ENCODE peak calls at places on chromosomes 12 and 14, in eight cellular contexts. B is heart left ventricle, M is AG04450, L is tibial nerve, J is tibial artery, P is left lung, V is pancreas, Q is mammary epithelial cell. G is an unnamed sample.

GRCh38 chr14:33342299-33342974 is 403.8 kb downstream of the NPAS3 start:
- DNase-seq in L (no peak), B (no peak), V (no peak), Q (no peak), P (no peak), M (no peak), J (no peak), G (no peak)

GRCh38 chr12:84077692-84078091 is 834.9 kb downstream of the SLC6A15 start:
- DNase-seq in J (no peak), P (no peak), M (no peak), L (no peak), Q (no peak), V (no peak), B (no peak), G (no peak)

GRCh38 chr12:104314242-104314614 is 10.7 kb downstream of the EID3 start:
- DNase-seq in Q (no peak), P (no peak), L (no peak), V (no peak), M (no peak), B (no peak), J (no peak), G (no peak)

GRCh38 chr12:19018302-19018980 is 111.1 kb upstream of the PLEKHA5 start:
- DNase-seq in V (no peak), Q (peak; percentile 75), B (no peak), J (no peak), L (no peak), P (no peak), M (peak; percentile 83), G (no peak)

GRCh38 chr12:31518680-31519227 is 72.2 kb downstream of the DENND5B start:
- DNase-seq in Q (peak; percentile 97), B (peak; percentile 25), P (no peak), V (no peak), L (no peak), M (peak; percentile 99), J (no peak), G (no peak)

GRCh38 chr12:126156806-126157574 is 1091.8 kb downstream of the AACS start:
- DNase-seq in J (no peak), Q (no peak), M (no peak), V (peak; percentile 86), B (no peak), P (no peak), L (no peak), G (no peak)

GRCh38 chr12:94954029-94954685 is 49.3 kb downstream of the NDUFA12 start:
- DNase-seq in V (no peak), L (no peak), M (no peak), P (no peak), J (no peak), Q (peak; percentile 93), B (no peak), G (no peak)

GRCh38 chr12:122457627-122458026 is 35.2 kb upstream of the CLIP1 start:
- DNase-seq in V (no peak), P (no peak), J (no peak), M (no peak), B (no peak), L (no peak), Q (no peak), G (no peak)

GRCh38 chr14:26290007-26290530 is 307.8 kb downstream of the NOVA1 start:
- DNase-seq in P (no peak), B (no peak), M (no peak), J (no peak), L (no peak), Q (no peak), V (no peak), G (no peak)

GRCh38 chr12:26266881-26267280 is 71.5 kb downstream of the SSPN start:
- DNase-seq in B (no peak), Q (peak; percentile 54), M (no peak), J (no peak), P (no peak), V (no peak), L (no peak), G (no peak)

GRCh38 chr12:131378176-131378842 is 332.6 kb upstream of the SFSWAP start:
- DNase-seq in B (no peak), P (no peak), Q (no peak), V (no peak), J (no peak), M (no peak), L (no peak), G (no peak)

GRCh38 chr12:56377310-56377988 is 14.8 kb upstream of the APOF start:
- DNase-seq in M (no peak), B (no peak), V (no peak), L (no peak), Q (peak; percentile 59), J (no peak), P (no peak), G (no peak)

GRCh38 chr14:49173765-49174373 is 412.3 kb downstream of the RPS29 start:
- DNase-seq in M (peak; percentile 16), P (peak; percentile 58), Q (peak; percentile 43), J (no peak), L (no peak), V (no peak), B (no peak), G (peak; percentile 37)

GRCh38 chr14:36363704-36364103 is 43.3 kb upstream of the MBIP start:
- DNase-seq in Q (no peak), J (no peak), M (no peak), P (no peak), B (no peak), V (no peak), L (no peak), G (no peak)

GRCh38 chr14:102370305-102370809 is 7.6 kb downstream of the TECPR2 start:
- DNase-seq in P (peak; percentile 36), V (no peak), J (no peak), B (no peak), M (no peak), Q (peak; percentile 14), L (no peak), G (no peak)

GRCh38 chr12:54146506-54147145 is 42.2 kb downstream of the SMUG1 start:
- DNase-seq in J (no peak), V (no peak), P (no peak), L (no peak), M (no peak), B (no peak), Q (no peak), G (no peak)

GRCh38 chr12:83850531-83850930 is 1062.1 kb downstream of the SLC6A15 start:
- DNase-seq in Q (peak; percentile 5), P (no peak), L (no peak), B (no peak), J (no peak), M (no peak), V (no peak), G (no peak)

GRCh38 chr12:117986705-117987469 is 18.1 kb upstream of the KSR2 start:
- DNase-seq in B (no peak), J (no peak), V (no peak), P (no peak), L (no peak), M (no peak), Q (peak; percentile 90), G (no peak)

GRCh38 chr12:52903855-52904508 is 894 bp downstream of the KRT8 start:
- DNase-seq in P (peak; percentile 59), M (no peak), B (peak; percentile 30), Q (peak; percentile 43), V (peak; percentile 91), J (no peak), L (no peak), G (peak; percentile 83)

GRCh38 chr14:105153331-105153731 is 15.2 kb downstream of the JAG2 start:
- DNase-seq in L (no peak), J (no peak), M (no peak), B (peak; percentile 82), V (peak; percentile 28), P (no peak), Q (no peak), G (no peak)

GRCh38 chr14:105151131-105151837 is 17.3 kb downstream of the JAG2 start:
- DNase-seq in P (no peak), L (no peak), B (no peak), J (no peak), Q (no peak), V (peak; percentile 22), M (no peak), G (no peak)

GRCh38 chr14:105151838-105152793 is 16.5 kb downstream of the JAG2 start:
- DNase-seq in V (no peak), L (no peak), M (no peak), Q (no peak), P (no peak), J (no peak), B (no peak), G (no peak)

GRCh38 chr14:105153739-105154475 is 14.7 kb downstream of the JAG2 start:
- DNase-seq in B (no peak), Q (no peak), M (no peak), L (no peak), J (no peak), P (no peak), V (no peak), G (no peak)

DNA sequence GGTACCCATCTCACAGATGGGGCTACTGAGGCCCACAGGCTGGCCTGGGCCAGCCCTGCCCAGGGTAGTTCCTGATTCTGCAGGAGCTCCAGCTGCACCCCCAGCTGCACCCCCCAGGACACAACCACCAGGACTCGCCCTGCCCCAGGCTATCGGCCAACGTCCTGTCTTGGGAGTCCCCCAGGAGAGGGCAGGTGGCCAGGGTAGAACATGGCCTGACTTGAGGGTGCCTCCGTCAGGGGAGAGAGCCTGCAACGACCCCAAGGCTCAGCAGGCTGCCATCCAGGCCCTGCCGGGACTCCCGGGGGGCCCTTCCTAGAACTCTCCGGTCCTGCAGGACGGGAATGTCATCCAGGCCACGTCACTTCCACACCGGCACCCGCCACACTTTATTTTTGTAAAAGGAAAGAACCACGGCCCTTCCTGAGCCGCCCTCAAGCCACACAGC is 15.8 kb downstream of the JAG2 start:
- DNase-seq in B (peak; percentile 51), M (no peak), J (no peak), P (no peak), L (no peak), V (no peak), Q (no peak), G (no peak)
- H3K27ac ChIP-seq in B (peak overlapping the region; percentile 86), M (no peak overlapping the region), J (no peak overlapping the region), P (peak overlapping the region; percentile 10), L (no peak overlapping the region), V (no peak overlapping the region), Q (no peak overlapping the region), G (no peak overlapping the region)

GRCh38 chr12:29317556-29318363 is 63.2 kb downstream of the ERGIC2 start:
- DNase-seq in L (no peak), Q (peak; percentile 52), M (no peak), B (peak; percentile 58), V (no peak), P (no peak), J (peak; percentile 25), G (no peak)
- TF ChIP-seq CTCF in L (peak; percentile 61), Q (peak; percentile 49), M (peak; percentile 37), B (peak; percentile 85), V (no peak), P (peak; percentile 55), J (peak; percentile 47), G (peak; percentile 90)

DNA sequence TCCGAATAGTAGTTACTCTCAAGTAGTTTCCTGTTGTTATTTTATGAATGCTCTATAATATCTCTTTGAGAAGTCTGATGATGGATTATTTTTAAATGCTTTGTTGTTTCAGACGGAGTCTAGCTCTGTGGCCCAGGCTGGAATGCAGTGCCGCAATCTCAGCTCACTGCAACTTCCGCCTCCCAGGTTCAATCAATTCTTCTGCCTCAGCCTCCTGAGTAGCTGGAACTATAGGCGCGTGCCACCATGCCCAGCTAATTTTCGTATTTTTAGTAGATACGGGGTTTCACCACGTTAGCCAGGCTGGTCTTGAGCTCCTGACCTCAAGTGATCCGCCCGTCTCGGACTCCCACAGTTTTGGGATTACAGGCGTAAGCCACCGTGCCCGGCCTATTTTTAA is 1.4 kb upstream of the OS9 start:
- DNase-seq in J (no peak), P (no peak), V (no peak), B (no peak), M (no peak), Q (no peak), L (no peak), G (no peak)
- H3K9me3 ChIP-seq in J (no peaks in the 10 kb centered on the region), P (no peaks in the 10 kb centered on the region), V (no peaks in the 10 kb centered on the region), B (no peaks in the 10 kb centered on the region), M (no peaks in the 10 kb centered on the region), Q (no peaks in the 10 kb centered on the region), L (no peaks in the 10 kb centered on the region), G (no peaks in the 10 kb centered on the region)

GRCh38 chr12:12930633-12931032 is 21.3 kb downstream of the GPRC5D start:
- DNase-seq in Q (no peak), P (no peak), V (no peak), L (no peak), J (no peak), B (no peak), M (no peak), G (no peak)
- H3K27ac ChIP-seq in Q (no peak overlapping the region), P (no peak overlapping the region), V (no peak overlapping the region), L (no peak overlapping the region), J (no peak overlapping the region), B (no peak overlapping the region), M (no peak overlapping the region), G (no peak overlapping the region)

G was measured in right lobe of liver.